ENCODE peak calls at places on chromosomes 13 and 19, in ten cellular contexts. C is adipocyte, X is neuronal stem cell, U is ascending aorta, Y is small intestine, A is fibroblast of lung, R is SK-N-SH, T is aorta, J is cardiac muscle cell, S is RWPE2. L is an unnamed sample. For H3K27me3 and H3K9me3, the result is how much of the 10 kb centered on the place peaks cover.

GRCh38 chr19:45076029-45076850 is at the start of gene ZNF296:
- DNase-seq in S (no peak), J (peak), U (peak), C (peak), R (no peak), Y (peak), X (peak), T (peak), A (peak), L (peak)

GRCh38 chr13:49444517-49445395 is 682 bp downstream of the SETDB2 start:
- DNase-seq in J (peak), X (peak), S (no peak), A (peak), R (peak), Y (peak), T (no peak), C (peak), U (no peak), L (no peak)

GRCh38 chr13:46795321-46795720 is 1.6 kb downstream of the ESD start:
- DNase-seq in J (no peak), Y (no peak), R (no peak), X (no peak), A (no peak), S (no peak), U (no peak), C (no peak), T (no peak), L (no peak)

GRCh38 chr13:110047511-110047910 is 259.4 kb downstream of the COL4A1 start:
- DNase-seq in T (no peak), R (peak), J (peak), U (peak), X (no peak), S (no peak), A (peak), C (peak), Y (no peak), L (peak)

GRCh38 chr19:54160182-54160811 is 776 bp upstream of the LENG1 start:
- DNase-seq in T (no peak), R (no peak), U (no peak), S (no peak), J (peak), Y (peak), X (no peak), A (no peak), C (peak), L (no peak)

GRCh38 chr13:61253105-61253877 is 162.4 kb downstream of the PCDH20 start:
- DNase-seq in J (no peak), C (no peak), Y (no peak), X (no peak), T (no peak), R (no peak), S (no peak), A (no peak), U (no peak), L (no peak)

GRCh38 chr19:3880471-3881271 is at the start of gene ATCAY:
- DNase-seq in J (peak), X (peak), S (no peak), A (no peak), Y (no peak), U (no peak), T (no peak), C (no peak), R (peak), L (no peak)

GRCh38 chr19:53192771-53193533 is at the start of gene ZNF665:
- DNase-seq in J (peak), R (peak), U (peak), A (peak), T (peak), X (peak), Y (peak), C (peak), S (peak), L (no peak)

GRCh38 chr19:44657211-44657921 is 13.7 kb downstream of the PVR start:
- DNase-seq in Y (peak), S (no peak), A (peak), C (peak), U (peak), T (peak), X (peak), R (peak), J (peak), L (peak)

GRCh38 chr19:42158926-42159325 is 26.7 kb upstream of the POU2F2 start:
- DNase-seq in T (no peak), U (no peak), X (no peak), S (no peak), Y (no peak), R (no peak), C (peak), J (peak), A (no peak), L (no peak)

GRCh38 chr13:28684257-28684656 is 25.3 kb downstream of the POMP start:
- DNase-seq in T (no peak), C (no peak), S (peak), X (peak), U (no peak), J (no peak), Y (peak), A (no peak), R (no peak), L (no peak)

GRCh38 chr13:81488021-81488420 is 1147.1 kb upstream of the SPRY2 start:
- DNase-seq in T (no peak), X (no peak), J (peak), R (no peak), S (no peak), U (no peak), C (peak), A (no peak), Y (no peak), L (no peak)

GRCh38 chr19:18419195-18419698 is at the start of gene SSBP4:
- DNase-seq in Y (peak), R (peak), U (peak), T (peak), C (peak), J (peak), S (peak), A (peak), X (peak), L (peak)

GRCh38 chr19:4732680-4733114 is 9.1 kb upstream of the DPP9 start:
- DNase-seq in T (no peak), X (peak), U (no peak), C (peak), S (no peak), Y (peak), R (peak), J (peak), A (peak), L (peak)

GRCh38 chr19:3969435-3970312 is 1.2 kb downstream of the DAPK3 start:
- DNase-seq in S (peak), T (no peak), A (peak), J (peak), Y (peak), X (peak), R (no peak), C (peak), U (peak), L (peak)

GRCh38 chr19:5585461-5586299 is 17.9 kb upstream of the TINCR start:
- DNase-seq in T (peak), R (peak), J (no peak), S (no peak), X (peak), Y (no peak), C (no peak), U (no peak), A (no peak), L (no peak)

GRCh38 chr19:11480927-11481776 is at the start of gene ELAVL3:
- DNase-seq in S (no peak), A (no peak), R (peak), C (no peak), Y (no peak), X (no peak), U (no peak), J (no peak), T (no peak), L (no peak)

GRCh38 chr13:106377341-106377740 is 158.1 kb downstream of the EFNB2 start:
- DNase-seq in T (no peak), U (no peak), X (no peak), C (no peak), S (no peak), J (no peak), R (no peak), Y (no peak), A (no peak), L (no peak)

GRCh38 chr19:43820098-43820860 is 6.8 kb upstream of the ZNF283 start:
- DNase-seq in Y (peak), S (no peak), J (peak), C (peak), R (peak), X (no peak), U (peak), T (peak), A (peak), L (no peak)

GRCh38 chr19:47406711-47407416 is 12.5 kb downstream of the MEIS3 start:
- DNase-seq in R (no peak), S (no peak), C (no peak), J (peak), U (no peak), T (no peak), X (peak), Y (no peak), A (no peak), L (peak)

GRCh38 chr19:17078038-17078919 is 2.7 kb downstream of the MYO9B start:
- DNase-seq in R (no peak), C (no peak), U (no peak), S (no peak), X (no peak), T (no peak), Y (no peak), A (no peak), J (peak), L (no peak)

GRCh38 chr19:17075035-17075859 is at the start of the genes HAUS8 and MYO9B:
- DNase-seq in X (peak), C (peak), T (peak), A (peak), J (peak), Y (peak), R (peak), U (peak), S (peak), L (peak)

GRCh38 chr19:17075860-17076538 is 422 bp downstream of the MYO9B start:
- DNase-seq in T (peak), A (no peak), S (no peak), C (peak), Y (peak), X (no peak), U (peak), R (no peak), J (peak), L (peak)

GRCh38 chr19:17077447-17078028 is 2.0 kb downstream of the MYO9B start:
- DNase-seq in U (no peak), S (no peak), C (no peak), A (no peak), J (no peak), T (no peak), X (no peak), R (no peak), Y (no peak), L (no peak)

GRCh38 chr19:17076539-17076919 is 952 bp downstream of the MYO9B start:
- DNase-seq in U (no peak), J (no peak), A (no peak), X (no peak), R (no peak), C (peak), S (no peak), T (no peak), Y (peak), L (no peak)
- H3K27me3 ChIP-seq in U (under half), J (under half), A (under half), X (under half), R (under half), C (under half), S (under half), T (under half), Y (under half), L (under half)

DNA sequence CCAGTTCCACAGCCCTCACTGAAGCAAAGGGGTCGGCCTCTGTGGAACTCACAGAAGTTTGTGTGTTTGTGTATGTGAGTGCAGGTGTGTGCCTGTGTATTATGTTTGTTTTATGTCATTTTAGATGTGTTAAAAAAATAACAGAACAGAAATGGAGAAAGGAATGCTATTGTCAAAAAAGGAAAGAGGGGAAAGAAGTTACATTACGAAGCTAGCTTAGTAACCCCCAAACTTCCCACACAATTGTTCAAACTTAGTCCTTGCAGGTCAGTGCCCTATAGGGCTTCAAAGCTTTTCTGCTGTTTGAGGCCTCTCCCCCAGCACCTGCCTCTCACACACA is 1505.6 kb upstream of the SLC10A2 start:
- DNase-seq in X (no peak), R (no peak), T (no peak), J (no peak), U (no peak), A (no peak), Y (no peak), S (no peak), C (no peak), L (no peak)
- H3K4me3 ChIP-seq in X (no peak), R (no peak), T (no peak), J (no peak), U (no peak), A (no peak), Y (no peak), S (no peak), C (no peak), L (no peak)

GRCh38 chr19:20640023-20640422 is 21.3 kb downstream of the ZNF626 start:
- DNase-seq in C (no peak), S (no peak), Y (no peak), J (no peak), X (no peak), R (no peak), T (no peak), U (no peak), A (no peak), L (no peak)

DNA sequence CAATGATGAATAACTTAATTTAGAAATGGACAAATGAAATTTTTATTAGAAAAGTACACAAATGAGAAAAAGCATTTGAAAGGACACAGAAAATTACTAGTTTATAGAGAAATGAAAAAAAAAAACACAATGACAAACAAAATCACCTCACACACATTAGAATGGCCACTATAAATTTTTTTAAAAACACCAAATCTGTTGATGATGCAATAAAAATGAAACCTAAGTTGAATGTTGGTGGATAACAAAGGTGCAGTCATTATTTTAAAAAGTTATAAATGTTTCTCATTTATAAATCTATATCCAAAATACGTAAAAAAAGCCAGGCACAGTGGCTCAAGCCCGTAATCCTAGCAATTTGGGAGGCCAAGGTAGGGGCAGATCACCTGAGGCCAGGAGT is 20.8 kb downstream of the ZNF626 start:
- DNase-seq in S (no peak), X (no peak), Y (no peak), U (no peak), A (no peak), J (no peak), T (no peak), C (no peak), R (no peak), L (no peak)
- H3K9me3 ChIP-seq in S (under half), X (under half), Y (under half), U (half or more), A (under half), J (under half), T (under half), C (half or more), R (under half), L (under half)

DNA sequence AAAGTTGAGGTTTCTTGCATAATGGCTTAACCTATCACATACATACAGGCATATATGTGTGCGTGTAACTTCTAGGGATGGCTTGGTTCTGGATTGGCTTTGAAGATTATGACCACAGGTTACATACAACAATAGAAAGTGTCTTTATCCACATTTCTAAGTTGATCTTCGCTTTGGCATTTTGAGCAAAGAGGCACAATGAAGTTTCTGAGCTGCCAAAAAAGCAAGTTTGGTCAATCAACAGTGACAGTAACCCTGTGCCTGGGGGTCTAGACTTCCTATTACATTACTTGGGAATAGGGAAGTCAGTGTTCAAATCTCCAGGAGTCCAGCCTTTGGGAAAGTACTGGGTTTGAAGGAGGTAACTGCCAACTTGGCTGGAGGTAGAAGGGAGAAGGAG is 3.1 kb upstream of the SOX1 start:
- DNase-seq in X (no peak), S (no peak), U (no peak), A (no peak), C (no peak), Y (no peak), R (no peak), J (no peak), T (no peak), L (no peak)
- H3K27me3 ChIP-seq in X (half or more), S (half or more), U (under half), A (under half), C (half or more), Y (under half), R (half or more), J (half or more), T (under half), L (under half)

DNA sequence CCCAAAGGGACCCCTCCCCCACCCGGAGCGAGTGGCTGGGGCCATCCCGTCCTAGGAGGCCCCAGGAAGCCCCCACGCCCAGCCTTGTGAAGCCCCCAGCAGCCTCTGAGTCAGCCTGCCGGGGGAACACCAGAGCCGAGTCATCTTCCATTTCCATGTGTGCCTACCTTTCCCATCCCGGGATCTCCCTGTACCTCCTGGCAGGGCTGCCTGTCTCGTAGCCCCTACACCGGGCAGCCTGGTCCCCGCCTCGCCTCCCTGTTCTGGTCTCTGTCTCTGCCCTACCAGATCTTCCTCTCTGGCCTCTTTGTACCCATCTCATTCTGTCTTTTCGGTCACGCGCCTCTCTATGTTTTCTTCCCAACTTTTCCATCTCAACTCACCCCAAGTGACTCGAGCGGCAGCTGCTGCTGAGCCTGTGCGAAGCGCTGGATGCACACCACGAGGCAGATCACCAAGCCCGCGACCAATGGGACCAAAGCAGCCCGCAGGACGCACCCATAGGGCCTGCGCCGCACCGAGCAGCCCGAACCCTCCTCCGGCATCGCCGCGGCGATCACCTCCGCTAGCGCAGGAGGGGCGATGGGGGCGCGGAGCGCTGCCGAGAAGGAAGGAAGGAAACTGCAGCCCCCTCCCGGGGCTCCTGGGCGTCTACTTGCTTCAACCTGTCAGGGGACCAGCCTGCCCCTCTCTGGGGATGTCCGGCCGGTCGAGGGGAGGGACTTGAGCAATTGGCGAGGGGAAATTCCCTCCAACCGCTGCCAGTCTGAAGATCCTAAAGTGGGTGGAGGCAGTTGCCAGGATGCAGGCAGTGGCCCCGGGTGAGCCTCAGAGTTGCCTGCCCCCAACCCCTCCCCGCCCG is at the start of gene CD70:
- DNase-seq in C (no peak), R (no peak), T (no peak), A (no peak), U (no peak), J (no peak), X (peak), Y (no peak), S (no peak), L (peak)
- H3K4me3 ChIP-seq in C (peak), R (peak), T (no peak), A (no peak), U (no peak), J (peak), X (peak), Y (no peak), S (peak), L (peak)

GRCh38 chr19:36894849-36895383 is 21.2 kb downstream of the ZNF829 start:
- DNase-seq in U (no peak), A (no peak), S (no peak), R (no peak), C (no peak), T (no peak), J (no peak), Y (no peak), X (no peak), L (no peak)

GRCh38 chr19:36891768-36892357 is 24.2 kb downstream of the ZNF829 start:
- DNase-seq in X (no peak), C (no peak), A (no peak), T (no peak), S (no peak), R (no peak), U (no peak), Y (no peak), J (no peak), L (no peak)
- H3K9me3 ChIP-seq in X (under half), C (half or more), A (under half), T (under half), S (half or more), R (half or more), U (half or more), Y (under half), J (under half), L (under half)

DNA sequence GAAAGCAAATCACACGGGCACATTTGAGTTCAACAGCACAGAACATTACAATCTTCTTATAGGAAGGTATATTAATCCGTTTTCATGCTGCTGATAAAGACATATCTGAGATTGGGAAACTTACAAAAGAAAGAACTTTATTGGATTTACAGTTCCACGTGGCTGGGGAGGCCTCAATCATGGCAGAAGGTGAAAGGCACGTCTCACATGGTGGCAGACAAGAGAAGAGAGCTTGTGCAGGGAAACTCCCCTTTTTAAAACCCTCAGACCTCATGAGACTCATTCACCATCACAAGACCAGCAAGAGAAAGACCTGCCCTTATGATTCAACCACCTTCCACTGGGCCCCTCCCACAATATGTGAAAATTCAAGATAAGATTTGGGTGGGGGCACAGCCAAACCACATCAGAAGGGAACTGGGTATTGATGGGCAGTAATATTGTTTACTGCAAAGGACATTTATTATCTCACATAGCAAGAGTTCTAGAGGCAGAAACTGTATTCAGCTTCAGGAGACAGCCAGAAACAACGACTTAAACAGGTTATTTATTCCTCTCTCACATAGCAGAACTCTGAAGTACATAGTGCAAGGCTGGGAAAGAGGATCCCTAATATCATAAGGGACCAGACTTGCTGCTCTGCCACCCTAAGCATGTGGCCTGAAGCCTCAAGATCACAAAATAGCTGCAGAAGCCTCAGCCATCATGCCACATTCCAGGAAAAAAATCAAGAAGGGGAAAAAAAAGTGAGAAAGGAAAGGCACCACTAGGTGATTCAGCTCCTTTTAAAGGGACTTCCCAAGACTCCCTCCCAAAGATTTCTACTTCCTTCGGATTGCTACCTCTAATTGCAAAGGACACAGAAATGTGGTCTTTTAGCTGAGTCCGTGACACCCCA is 23.1 kb downstream of the FXYD5 start:
- DNase-seq in X (no peak), A (no peak), Y (no peak), J (no peak), S (no peak), T (no peak), C (no peak), U (no peak), R (no peak), L (no peak)
- H3K27me3 ChIP-seq in X (under half), A (under half), Y (under half), J (under half), S (under half), T (under half), C (under half), U (under half), R (under half), L (under half)

GRCh38 chr19:49849433-49850220 is 1.3 kb upstream of the PTOV1 start:
- DNase-seq in A (no peak), U (no peak), R (no peak), Y (no peak), J (no peak), C (no peak), S (no peak), T (no peak), X (no peak), L (no peak)
- H3K4me3 ChIP-seq in A (peak), U (no peak), R (peak), Y (no peak), J (peak), C (peak), S (no peak), T (no peak), X (no peak), L (peak)

L was measured in MG63.